ENCODE peak calls at places on chromosomes 7 and 10, in five cellular contexts. One of them, this sample, is unnamed.

GRCh38 chr10:3784510-3785250 is at the start of gene KLF6:
- DNase-seq in aorta: peak; percentile 80
- DNase-seq in K562: no peak
- DNase-seq in cardiac muscle cell: no peak
- DNase-seq in ovary: peak; percentile 76
- DNase-seq in this sample: peak; percentile 73

GRCh38 chr7:45872116-45873034 is 507 bp downstream of the CCDC201 start:
- DNase-seq in ovary: no peak
- DNase-seq in aorta: no peak
- DNase-seq in cardiac muscle cell: peak; percentile 42
- DNase-seq in K562: peak; percentile 30
- DNase-seq in this sample: no peak

GRCh38 chr10:22978918-22979317 is 51.1 kb downstream of the ARMC3 start:
- DNase-seq in K562: no peak
- DNase-seq in aorta: no peak
- DNase-seq in cardiac muscle cell: no peak
- DNase-seq in ovary: no peak
- DNase-seq in this sample: no peak

GRCh38 chr7:35263396-35263795 is 9.5 kb upstream of the TBX20 start:
- DNase-seq in cardiac muscle cell: no peak
- DNase-seq in ovary: no peak
- DNase-seq in K562: no peak
- DNase-seq in aorta: no peak
- DNase-seq in this sample: peak; percentile 85

GRCh38 chr10:3036155-3036554 is 31.2 kb upstream of the PFKP start:
- DNase-seq in cardiac muscle cell: no peak
- DNase-seq in aorta: no peak
- DNase-seq in ovary: no peak
- DNase-seq in K562: no peak
- DNase-seq in this sample: no peak

GRCh38 chr7:77199008-77199966 is at the start of gene FGL2:
- DNase-seq in cardiac muscle cell: peak; percentile 33
- DNase-seq in ovary: peak; percentile 50
- DNase-seq in aorta: peak; percentile 85
- DNase-seq in K562: no peak
- DNase-seq in this sample: peak; percentile 88

GRCh38 chr7:84529480-84530205 is 335.1 kb upstream of the SEMA3A start:
- DNase-seq in cardiac muscle cell: no peak
- DNase-seq in aorta: no peak
- DNase-seq in ovary: no peak
- DNase-seq in K562: no peak
- DNase-seq in this sample: no peak

GRCh38 chr10:3889961-3890522 is 105.0 kb upstream of the KLF6 start:
- DNase-seq in cardiac muscle cell: no peak
- DNase-seq in aorta: no peak
- DNase-seq in ovary: no peak
- DNase-seq in K562: no peak
- DNase-seq in this sample: no peak

GRCh38 chr7:116614509-116615285 is 57.3 kb upstream of the MET start:
- DNase-seq in aorta: no peak
- DNase-seq in K562: no peak
- DNase-seq in cardiac muscle cell: no peak
- DNase-seq in ovary: no peak
- DNase-seq in this sample: no peak

GRCh38 chr10:86671985-86672710 is 3.8 kb downstream of the LDB3 start:
- DNase-seq in cardiac muscle cell: peak; percentile 92
- DNase-seq in aorta: no peak
- DNase-seq in ovary: peak; percentile 70
- DNase-seq in K562: peak; percentile 34
- DNase-seq in this sample: peak; percentile 73

GRCh38 chr7:18663321-18663720 is 167.8 kb downstream of the HDAC9 start:
- DNase-seq in K562: no peak
- DNase-seq in cardiac muscle cell: no peak
- DNase-seq in ovary: no peak
- DNase-seq in aorta: no peak
- DNase-seq in this sample: no peak

GRCh38 chr10:43409385-43410109 is 561 bp upstream of the HNRNPF start:
- DNase-seq in aorta: peak; percentile 71
- DNase-seq in cardiac muscle cell: no peak
- DNase-seq in K562: no peak
- DNase-seq in ovary: no peak
- DNase-seq in this sample: peak; percentile 80

GRCh38 chr7:116357776-116358670 is 141.5 kb upstream of the CAV2 start:
- DNase-seq in cardiac muscle cell: no peak
- DNase-seq in K562: no peak
- DNase-seq in ovary: no peak
- DNase-seq in aorta: no peak
- DNase-seq in this sample: no peak

GRCh38 chr10:86688398-86688921 is 20.1 kb downstream of the LDB3 start:
- DNase-seq in cardiac muscle cell: peak; percentile 76
- DNase-seq in ovary: peak; percentile 55
- DNase-seq in aorta: no peak
- DNase-seq in K562: peak; percentile 71
- DNase-seq in this sample: peak; percentile 54

GRCh38 chr10:115827180-115827579 is 445.8 kb downstream of the GFRA1 start:
- DNase-seq in K562: no peak
- DNase-seq in cardiac muscle cell: no peak
- DNase-seq in ovary: no peak
- DNase-seq in aorta: no peak
- DNase-seq in this sample: no peak

GRCh38 chr7:1101580-1102431 is 13.9 kb downstream of the GPER1 start:
- DNase-seq in ovary: no peak
- DNase-seq in aorta: peak; percentile 67
- DNase-seq in cardiac muscle cell: no peak
- DNase-seq in K562: no peak
- DNase-seq in this sample: no peak

GRCh38 chr7:88759216-88759955 is at the start of gene ZNF804B:
- DNase-seq in cardiac muscle cell: peak; percentile 59
- DNase-seq in aorta: peak; percentile 38
- DNase-seq in K562: peak; percentile 52
- DNase-seq in ovary: peak; percentile 16
- DNase-seq in this sample: peak; percentile 75

GRCh38 chr7:30493231-30493630 is 11.4 kb downstream of the GGCT start:
- DNase-seq in cardiac muscle cell: no peak
- DNase-seq in K562: no peak
- DNase-seq in aorta: no peak
- DNase-seq in ovary: no peak
- DNase-seq in this sample: no peak

GRCh38 chr7:114660007-114660406 is 245.4 kb downstream of the FOXP2 start:
- DNase-seq in K562: no peak
- DNase-seq in aorta: no peak
- DNase-seq in cardiac muscle cell: no peak
- DNase-seq in ovary: no peak
- DNase-seq in this sample: no peak

GRCh38 chr10:50917486-50917885 is 32.1 kb upstream of the A1CF start:
- DNase-seq in cardiac muscle cell: no peak
- DNase-seq in ovary: no peak
- DNase-seq in aorta: no peak
- DNase-seq in K562: no peak
- DNase-seq in this sample: no peak

GRCh38 chr10:124520553-124521428 is 59.2 kb downstream of the LHPP start:
- DNase-seq in K562: no peak
- DNase-seq in ovary: no peak
- DNase-seq in aorta: no peak
- DNase-seq in cardiac muscle cell: no peak
- DNase-seq in this sample: no peak

GRCh38 chr10:28020080-28020860 is 21.4 kb upstream of the ODAD2 start:
- DNase-seq in K562: no peak
- DNase-seq in ovary: no peak
- DNase-seq in aorta: no peak
- DNase-seq in cardiac muscle cell: no peak
- DNase-seq in this sample: no peak

GRCh38 chr10:127100983-127101615 is 95.3 kb downstream of the INSYN2A start:
- DNase-seq in aorta: no peak
- DNase-seq in ovary: no peak
- DNase-seq in K562: no peak
- DNase-seq in cardiac muscle cell: no peak
- DNase-seq in this sample: no peak

GRCh38 chr7:108972009-108972408 is 402.3 kb downstream of the DNAJB9 start:
- DNase-seq in ovary: no peak
- DNase-seq in aorta: no peak
- DNase-seq in cardiac muscle cell: no peak
- DNase-seq in K562: no peak
- DNase-seq in this sample: no peak

GRCh38 chr10:88195841-88196240 is 332.4 kb downstream of the PTEN start:
- DNase-seq in K562: no peak
- DNase-seq in cardiac muscle cell: no peak
- DNase-seq in ovary: no peak
- DNase-seq in aorta: no peak
- DNase-seq in this sample: no peak

GRCh38 chr10:89837173-89838001 is 136.0 kb downstream of the KIF20B start:
- DNase-seq in ovary: peak; percentile 26
- DNase-seq in aorta: peak; percentile 62
- DNase-seq in K562: peak; percentile 13
- DNase-seq in cardiac muscle cell: no peak
- DNase-seq in this sample: peak; percentile 66

DNA sequence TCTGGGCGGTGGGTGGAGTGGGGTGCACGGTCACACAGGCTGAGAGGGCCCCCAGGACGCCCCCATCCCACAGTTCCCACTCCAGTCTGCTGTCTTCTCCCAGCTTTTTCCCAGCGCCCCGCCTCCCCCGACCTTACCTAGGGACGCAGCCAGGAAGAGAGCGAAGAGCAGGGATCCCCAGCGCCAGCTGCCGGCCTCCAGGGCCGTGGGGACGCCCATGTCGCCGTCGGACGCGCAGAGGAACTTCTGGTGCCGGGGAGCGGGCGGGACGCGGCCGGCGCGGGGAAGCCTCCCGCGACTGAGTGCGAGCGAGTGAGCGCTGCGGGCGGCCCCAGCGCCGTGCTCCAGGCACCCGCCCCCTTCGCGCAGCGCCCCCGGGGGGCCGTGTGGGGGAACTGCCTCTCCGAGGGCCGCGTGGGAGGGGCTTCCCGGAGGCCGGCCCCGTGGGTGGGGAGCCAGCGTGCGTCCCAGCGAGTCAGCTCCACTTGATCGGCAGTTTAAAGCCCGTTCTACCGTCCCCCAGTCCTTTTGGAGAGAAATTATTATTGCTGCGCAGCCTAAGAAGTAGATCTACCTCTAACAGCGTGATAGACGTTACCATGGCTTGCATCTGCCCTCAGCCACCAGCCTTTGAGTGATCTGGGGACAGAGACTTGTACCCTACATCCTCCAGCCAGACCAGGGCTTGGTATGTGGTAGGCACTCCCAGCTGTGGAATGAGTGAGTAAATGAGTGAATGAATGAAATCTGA is at the start of gene VSIR:
- DNase-seq in K562: peak; percentile 92
- DNase-seq in aorta: peak; percentile 93
- DNase-seq in cardiac muscle cell: peak; percentile 91
- DNase-seq in ovary: peak; percentile 92
- DNase-seq in this sample: peak; percentile 97
- H3K4me1 ChIP-seq in K562: peaks cover 35% of the 10 kb centered on the region
- H3K4me1 ChIP-seq in aorta: peaks cover 8% of the 10 kb centered on the region
- H3K4me1 ChIP-seq in cardiac muscle cell: no peaks in the 10 kb centered on the region
- H3K4me1 ChIP-seq in ovary: peaks cover 20% of the 10 kb centered on the region
- H3K4me1 ChIP-seq in this sample: peaks cover 21% of the 10 kb centered on the region

GRCh38 chr10:85611746-85612377 is 754.7 kb downstream of the GRID1 start:
- DNase-seq in K562: no peak
- DNase-seq in aorta: no peak
- DNase-seq in ovary: no peak
- DNase-seq in cardiac muscle cell: no peak
- DNase-seq in this sample: no peak
- H3K9me3 ChIP-seq in K562: no peaks in the 10 kb centered on the region
- H3K9me3 ChIP-seq in aorta: no peaks in the 10 kb centered on the region
- H3K9me3 ChIP-seq in ovary: no peaks in the 10 kb centered on the region
- H3K9me3 ChIP-seq in cardiac muscle cell: no peaks in the 10 kb centered on the region
- H3K9me3 ChIP-seq in this sample: no peaks in the 10 kb centered on the region

GRCh38 chr7:50310361-50310760 is 5.8 kb downstream of the IKZF1 start:
- DNase-seq in ovary: no peak
- DNase-seq in K562: peak; percentile 44
- DNase-seq in cardiac muscle cell: no peak
- DNase-seq in aorta: no peak
- DNase-seq in this sample: no peak
- H3K4me1 ChIP-seq in ovary: no peaks in the 10 kb centered on the region
- H3K4me1 ChIP-seq in K562: peaks cover 60% of the 10 kb centered on the region
- H3K4me1 ChIP-seq in cardiac muscle cell: no peaks in the 10 kb centered on the region
- H3K4me1 ChIP-seq in aorta: no peaks in the 10 kb centered on the region
- H3K4me1 ChIP-seq in this sample: no peaks in the 10 kb centered on the region

GRCh38 chr7:157839672-157840167 is 502.9 kb downstream of the DNAJB6 start:
- DNase-seq in K562: no peak
- DNase-seq in aorta: no peak
- DNase-seq in ovary: no peak
- DNase-seq in cardiac muscle cell: no peak
- DNase-seq in this sample: no peak

GRCh38 chr7:157837047-157837446 is 500.2 kb downstream of the DNAJB6 start:
- DNase-seq in cardiac muscle cell: no peak
- DNase-seq in K562: no peak
- DNase-seq in ovary: no peak
- DNase-seq in aorta: no peak
- DNase-seq in this sample: no peak

GRCh38 chr7:157839226-157839625 is 502.4 kb downstream of the DNAJB6 start:
- DNase-seq in K562: no peak
- DNase-seq in cardiac muscle cell: no peak
- DNase-seq in aorta: no peak
- DNase-seq in ovary: no peak
- DNase-seq in this sample: no peak

GRCh38 chr7:157840174-157840912 is 503.5 kb downstream of the DNAJB6 start:
- DNase-seq in ovary: no peak
- DNase-seq in cardiac muscle cell: no peak
- DNase-seq in K562: no peak
- DNase-seq in aorta: no peak
- DNase-seq in this sample: no peak

GRCh38 chr7:157837561-157837960 is 500.8 kb downstream of the DNAJB6 start:
- DNase-seq in K562: no peak
- DNase-seq in ovary: no peak
- DNase-seq in aorta: no peak
- DNase-seq in cardiac muscle cell: no peak
- DNase-seq in this sample: no peak
- H3K9me3 ChIP-seq in K562: peaks cover 10% of the 10 kb centered on the region
- H3K9me3 ChIP-seq in ovary: no peaks in the 10 kb centered on the region
- H3K9me3 ChIP-seq in aorta: peaks cover 2% of the 10 kb centered on the region
- H3K9me3 ChIP-seq in cardiac muscle cell: no peaks in the 10 kb centered on the region
- H3K9me3 ChIP-seq in this sample: no peaks in the 10 kb centered on the region

GRCh38 chr7:70872188-70872587 is 259.8 kb upstream of the GALNT17 start:
- DNase-seq in cardiac muscle cell: no peak
- DNase-seq in aorta: no peak
- DNase-seq in K562: no peak
- DNase-seq in ovary: no peak
- DNase-seq in this sample: no peak

DNA sequence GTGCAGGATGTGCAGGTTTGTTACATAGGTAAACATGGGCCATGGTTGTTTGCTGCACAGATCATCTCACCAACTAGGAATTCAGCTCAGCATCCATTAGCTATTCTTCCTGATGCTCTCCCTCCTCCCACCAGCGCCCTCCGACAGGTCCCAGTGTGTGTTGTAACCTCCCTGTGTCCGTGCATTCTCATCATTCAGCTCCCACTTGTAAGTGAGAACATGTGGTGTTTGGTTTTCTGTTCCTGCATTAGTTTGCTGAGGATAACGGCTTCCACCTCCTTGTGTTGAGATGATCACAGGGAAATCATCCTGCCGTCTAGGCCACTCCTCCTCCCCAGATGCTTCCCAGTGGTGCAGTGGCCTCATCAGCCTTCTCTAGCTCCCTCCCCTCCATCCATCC is 261.6 kb upstream of the GALNT17 start:
- DNase-seq in K562: no peak
- DNase-seq in ovary: no peak
- DNase-seq in cardiac muscle cell: no peak
- DNase-seq in aorta: no peak
- DNase-seq in this sample: no peak
- H3K4me1 ChIP-seq in K562: no peaks in the 10 kb centered on the region
- H3K4me1 ChIP-seq in ovary: no peaks in the 10 kb centered on the region
- H3K4me1 ChIP-seq in cardiac muscle cell: no peaks in the 10 kb centered on the region
- H3K4me1 ChIP-seq in aorta: no peaks in the 10 kb centered on the region
- H3K4me1 ChIP-seq in this sample: no peaks in the 10 kb centered on the region

GRCh38 chr10:130493446-130494198 is 357.4 kb downstream of the GLRX3 start:
- DNase-seq in ovary: no peak
- DNase-seq in K562: no peak
- DNase-seq in cardiac muscle cell: no peak
- DNase-seq in aorta: no peak
- DNase-seq in this sample: no peak
- H3K9me3 ChIP-seq in ovary: no peaks in the 10 kb centered on the region
- H3K9me3 ChIP-seq in K562: no peaks in the 10 kb centered on the region
- H3K9me3 ChIP-seq in cardiac muscle cell: no peaks in the 10 kb centered on the region
- H3K9me3 ChIP-seq in aorta: no peaks in the 10 kb centered on the region
- H3K9me3 ChIP-seq in this sample: no peaks in the 10 kb centered on the region

This sample was measured in right cardiac atrium.